ENCODE peak calls at places on chromosomes 11 and 22, in nine cellular contexts. One of them, this sample, is unnamed.

GRCh38 chr11:109208116-109208515 is 213.9 kb upstream of the C11orf87 start:
- DNase-seq in AML-193: no peak
- DNase-seq in CD8-positive, alpha-beta memory T cell: no peak
- DNase-seq in fibroblast of villous mesenchyme: no peak
- DNase-seq in posterior cingulate gyrus: no peak
- DNase-seq in activated naive CD8-positive, alpha-beta T cell treated with anti-CD3 and anti-CD28 coated beads, Interleukin-2, amount 50 U/mL, for 24 hours: no peak
- DNase-seq in effector CD8-positive, alpha-beta T cell: no peak
- DNase-seq in ELR: no peak
- DNase-seq in activated naive CD4-positive, alpha-beta T cell treated with Interleukin-2 at 50 U/mL for 16 hours: no peak
- DNase-seq in this sample: no peak

GRCh38 chr22:18057568-18058209 is 20.1 kb upstream of the PEX26 start:
- DNase-seq in activated naive CD4-positive, alpha-beta T cell treated with Interleukin-2 at 50 U/mL for 16 hours: no peak
- DNase-seq in fibroblast of villous mesenchyme: peak
- DNase-seq in CD8-positive, alpha-beta memory T cell: no peak
- DNase-seq in ELR: peak
- DNase-seq in posterior cingulate gyrus: peak
- DNase-seq in effector CD8-positive, alpha-beta T cell: no peak
- DNase-seq in AML-193: no peak
- DNase-seq in activated naive CD8-positive, alpha-beta T cell treated with anti-CD3 and anti-CD28 coated beads, Interleukin-2, amount 50 U/mL, for 24 hours: peak
- DNase-seq in this sample: no peak

GRCh38 chr11:131195801-131196517 is 174.5 kb upstream of the NTM start:
- DNase-seq in AML-193: no peak
- DNase-seq in fibroblast of villous mesenchyme: peak
- DNase-seq in effector CD8-positive, alpha-beta T cell: no peak
- DNase-seq in activated naive CD4-positive, alpha-beta T cell treated with Interleukin-2 at 50 U/mL for 16 hours: no peak
- DNase-seq in ELR: no peak
- DNase-seq in activated naive CD8-positive, alpha-beta T cell treated with anti-CD3 and anti-CD28 coated beads, Interleukin-2, amount 50 U/mL, for 24 hours: no peak
- DNase-seq in CD8-positive, alpha-beta memory T cell: no peak
- DNase-seq in posterior cingulate gyrus: no peak
- DNase-seq in this sample: peak

GRCh38 chr11:2559527-2560311 is 114.9 kb downstream of the KCNQ1 start:
- DNase-seq in AML-193: no peak
- DNase-seq in activated naive CD4-positive, alpha-beta T cell treated with Interleukin-2 at 50 U/mL for 16 hours: no peak
- DNase-seq in CD8-positive, alpha-beta memory T cell: no peak
- DNase-seq in effector CD8-positive, alpha-beta T cell: no peak
- DNase-seq in activated naive CD8-positive, alpha-beta T cell treated with anti-CD3 and anti-CD28 coated beads, Interleukin-2, amount 50 U/mL, for 24 hours: no peak
- DNase-seq in fibroblast of villous mesenchyme: no peak
- DNase-seq in ELR: no peak
- DNase-seq in posterior cingulate gyrus: peak
- DNase-seq in this sample: no peak

GRCh38 chr22:17705565-17706450 is 67.3 kb downstream of the BCL2L13 start:
- DNase-seq in AML-193: no peak
- DNase-seq in ELR: peak
- DNase-seq in activated naive CD8-positive, alpha-beta T cell treated with anti-CD3 and anti-CD28 coated beads, Interleukin-2, amount 50 U/mL, for 24 hours: no peak
- DNase-seq in activated naive CD4-positive, alpha-beta T cell treated with Interleukin-2 at 50 U/mL for 16 hours: no peak
- DNase-seq in effector CD8-positive, alpha-beta T cell: no peak
- DNase-seq in fibroblast of villous mesenchyme: no peak
- DNase-seq in CD8-positive, alpha-beta memory T cell: no peak
- DNase-seq in posterior cingulate gyrus: no peak
- DNase-seq in this sample: no peak

GRCh38 chr11:132103006-132103405 is 732.6 kb downstream of the NTM start:
- DNase-seq in effector CD8-positive, alpha-beta T cell: no peak
- DNase-seq in activated naive CD8-positive, alpha-beta T cell treated with anti-CD3 and anti-CD28 coated beads, Interleukin-2, amount 50 U/mL, for 24 hours: no peak
- DNase-seq in ELR: no peak
- DNase-seq in posterior cingulate gyrus: no peak
- DNase-seq in fibroblast of villous mesenchyme: no peak
- DNase-seq in activated naive CD4-positive, alpha-beta T cell treated with Interleukin-2 at 50 U/mL for 16 hours: no peak
- DNase-seq in CD8-positive, alpha-beta memory T cell: no peak
- DNase-seq in AML-193: no peak
- DNase-seq in this sample: no peak

GRCh38 chr11:134516529-134516928 is 104.5 kb upstream of the B3GAT1 start:
- DNase-seq in activated naive CD8-positive, alpha-beta T cell treated with anti-CD3 and anti-CD28 coated beads, Interleukin-2, amount 50 U/mL, for 24 hours: no peak
- DNase-seq in AML-193: no peak
- DNase-seq in effector CD8-positive, alpha-beta T cell: no peak
- DNase-seq in fibroblast of villous mesenchyme: no peak
- DNase-seq in CD8-positive, alpha-beta memory T cell: no peak
- DNase-seq in activated naive CD4-positive, alpha-beta T cell treated with Interleukin-2 at 50 U/mL for 16 hours: no peak
- DNase-seq in posterior cingulate gyrus: peak
- DNase-seq in ELR: no peak
- DNase-seq in this sample: peak

GRCh38 chr11:125941606-125942275 is 4.1 kb upstream of the VSIG10L2 start:
- DNase-seq in activated naive CD8-positive, alpha-beta T cell treated with anti-CD3 and anti-CD28 coated beads, Interleukin-2, amount 50 U/mL, for 24 hours: peak
- DNase-seq in CD8-positive, alpha-beta memory T cell: peak
- DNase-seq in AML-193: no peak
- DNase-seq in fibroblast of villous mesenchyme: peak
- DNase-seq in ELR: peak
- DNase-seq in activated naive CD4-positive, alpha-beta T cell treated with Interleukin-2 at 50 U/mL for 16 hours: peak
- DNase-seq in effector CD8-positive, alpha-beta T cell: peak
- DNase-seq in posterior cingulate gyrus: peak
- DNase-seq in this sample: peak

GRCh38 chr11:12719221-12719620 is 45.0 kb downstream of the TEAD1 start:
- DNase-seq in activated naive CD4-positive, alpha-beta T cell treated with Interleukin-2 at 50 U/mL for 16 hours: no peak
- DNase-seq in effector CD8-positive, alpha-beta T cell: no peak
- DNase-seq in CD8-positive, alpha-beta memory T cell: no peak
- DNase-seq in AML-193: no peak
- DNase-seq in ELR: no peak
- DNase-seq in fibroblast of villous mesenchyme: peak
- DNase-seq in posterior cingulate gyrus: no peak
- DNase-seq in activated naive CD8-positive, alpha-beta T cell treated with anti-CD3 and anti-CD28 coated beads, Interleukin-2, amount 50 U/mL, for 24 hours: no peak
- DNase-seq in this sample: no peak

GRCh38 chr11:45400594-45400993 is 114.5 kb upstream of the SYT13 start:
- DNase-seq in activated naive CD4-positive, alpha-beta T cell treated with Interleukin-2 at 50 U/mL for 16 hours: no peak
- DNase-seq in activated naive CD8-positive, alpha-beta T cell treated with anti-CD3 and anti-CD28 coated beads, Interleukin-2, amount 50 U/mL, for 24 hours: no peak
- DNase-seq in effector CD8-positive, alpha-beta T cell: no peak
- DNase-seq in fibroblast of villous mesenchyme: peak
- DNase-seq in CD8-positive, alpha-beta memory T cell: no peak
- DNase-seq in posterior cingulate gyrus: no peak
- DNase-seq in AML-193: no peak
- DNase-seq in ELR: peak
- DNase-seq in this sample: no peak

This sample was measured in breast epithelium.